ENCODE peak calls at places on chromosomes 6 and 20, in seven cellular contexts. J is pancreas, E is GM23338, Y is mucosa of descending colon, F is uterus, D is upper lobe of right lung, U is mesenchymal stem cell. X is an unnamed sample.

GRCh38 chr6:50091641-50092040 is 41.9 kb upstream of the DEFB112 start:
- DNase-seq in J (no peak), E (no peak), Y (no peak), F (no peak), D (no peak), U (no peak), X (no peak)

GRCh38 chr6:120648713-120649112 is 685.6 kb downstream of the TBC1D32 start:
- DNase-seq in J (no peak), E (no peak), Y (no peak), F (no peak), D (no peak), U (no peak), X (no peak)

GRCh38 chr20:1326031-1326930 is 2.7 kb downstream of the SDCBP2 start:
- DNase-seq in J (peak; percentile 5), E (no peak), Y (peak; percentile 53), F (peak; percentile 63), D (no peak), U (peak; percentile 46), X (peak; percentile 43)

GRCh38 chr20:51422912-51423667 is 119.4 kb downstream of the NFATC2 start:
- DNase-seq in J (no peak), E (no peak), Y (no peak), F (no peak), D (no peak), U (no peak), X (no peak)

GRCh38 chr6:168107191-168107940 is 28.4 kb upstream of the FRMD1 start:
- DNase-seq in J (no peak), E (no peak), Y (no peak), F (no peak), D (peak; percentile 45), U (no peak), X (peak; percentile 47)

GRCh38 chr6:42012501-42013133 is 37.7 kb upstream of the TAF8 start:
- DNase-seq in J (no peak), E (no peak), Y (no peak), F (no peak), D (peak; percentile 7), U (peak; percentile 30), X (no peak)

GRCh38 chr6:25714765-25715164 is 39.8 kb upstream of the SLC17A4 start:
- DNase-seq in J (no peak), E (no peak), Y (no peak), F (no peak), D (no peak), U (no peak), X (no peak)

GRCh38 chr6:80725156-80725930 is 618.9 kb downstream of the BCKDHB start:
- DNase-seq in J (no peak), E (no peak), Y (no peak), F (no peak), D (no peak), U (peak; percentile 34), X (no peak)

GRCh38 chr6:44071670-44072451 is 55.4 kb downstream of the MRPL14 start:
- DNase-seq in J (no peak), E (no peak), Y (no peak), F (peak; percentile 57), D (no peak), U (peak; percentile 90), X (no peak)

GRCh38 chr6:44065443-44066115 is 61.7 kb downstream of the MRPL14 start:
- DNase-seq in J (no peak), E (no peak), Y (no peak), F (no peak), D (no peak), U (no peak), X (peak; percentile 52)

GRCh38 chr6:44067760-44068139 is 59.5 kb downstream of the MRPL14 start:
- DNase-seq in J (no peak), E (no peak), Y (no peak), F (no peak), D (no peak), U (no peak), X (peak; percentile 14)

GRCh38 chr6:44067073-44067759 is 60.0 kb downstream of the MRPL14 start:
- DNase-seq in J (no peak), E (no peak), Y (no peak), F (no peak), D (no peak), U (peak; percentile 73), X (no peak)

GRCh38 chr6:44068607-44069296 is 58.5 kb downstream of the MRPL14 start:
- DNase-seq in J (no peak), E (peak; percentile 62), Y (no peak), F (no peak), D (no peak), U (no peak), X (no peak)
- H3K4me1 ChIP-seq in J (no peaks in the 10 kb centered on the region), E (peaks cover 11% of the 10 kb centered on the region), Y (peaks cover 7% of the 10 kb centered on the region), F (peaks cover 6% of the 10 kb centered on the region), D (peaks cover 22% of the 10 kb centered on the region), U (peaks cover 40% of the 10 kb centered on the region), X (peaks cover 13% of the 10 kb centered on the region)

DNA sequence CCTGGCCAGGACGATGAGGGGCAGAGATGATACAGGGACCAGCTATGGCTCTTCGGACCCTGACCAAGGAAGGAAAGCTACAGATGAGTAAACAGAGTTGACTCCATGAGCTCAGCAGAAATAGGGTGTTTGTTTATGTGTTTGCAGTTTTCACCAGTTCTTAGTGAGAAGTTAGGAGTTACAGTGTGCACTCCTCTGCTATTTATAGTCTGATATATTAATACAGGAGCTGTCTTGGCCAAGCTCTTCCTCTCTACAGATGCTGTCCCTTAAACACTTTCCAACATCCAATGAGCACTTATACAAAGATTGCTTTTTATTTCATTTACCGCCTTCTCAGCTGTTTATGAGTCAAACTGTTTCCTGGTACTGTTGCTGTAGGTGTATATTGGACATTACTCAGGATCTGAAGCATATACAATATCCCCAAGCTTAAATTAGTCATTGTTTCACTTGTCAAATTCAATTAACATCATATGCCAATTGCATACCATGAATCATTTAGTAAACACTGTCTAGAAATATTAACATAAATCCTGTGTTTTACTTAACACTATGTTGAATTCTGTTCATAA is 618.0 kb downstream of the PRKN start:
- DNase-seq in J (no peak), E (no peak), Y (no peak), F (no peak), D (no peak), U (no peak), X (no peak)
- H3K4me1 ChIP-seq in J (no peaks in the 10 kb centered on the region), E (peaks cover 8% of the 10 kb centered on the region), Y (no peaks in the 10 kb centered on the region), F (no peaks in the 10 kb centered on the region), D (no peaks in the 10 kb centered on the region), U (no peaks in the 10 kb centered on the region), X (peaks cover 2% of the 10 kb centered on the region)

DNA sequence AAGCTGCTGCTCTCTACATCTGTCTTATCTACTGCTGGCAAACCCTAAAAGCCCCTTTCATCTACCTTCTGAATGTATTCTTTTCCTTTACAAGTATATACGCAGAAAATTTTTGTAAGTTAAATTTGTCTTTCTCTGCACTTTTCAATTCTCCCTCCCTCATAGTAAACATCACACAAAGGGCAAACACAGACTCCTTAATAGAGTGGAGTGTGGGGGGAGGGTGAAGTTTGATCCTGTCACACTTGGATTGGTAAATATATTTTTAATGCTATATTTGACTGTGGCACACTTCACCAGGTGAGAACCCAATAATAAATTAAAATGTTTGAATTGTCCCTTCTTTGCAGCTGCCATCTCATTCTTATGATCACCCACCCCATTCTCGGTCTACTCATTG is 33.2 kb upstream of the PAQR8 start:
- DNase-seq in J (no peak), E (no peak), Y (no peak), F (no peak), D (no peak), U (no peak), X (no peak)
- H3K4me1 ChIP-seq in J (no peaks in the 10 kb centered on the region), E (peaks cover 18% of the 10 kb centered on the region), Y (peaks cover 33% of the 10 kb centered on the region), F (no peaks in the 10 kb centered on the region), D (peaks cover 14% of the 10 kb centered on the region), U (no peaks in the 10 kb centered on the region), X (peaks cover 2% of the 10 kb centered on the region)

GRCh38 chr6:149266659-149267058 is 50.9 kb upstream of the TAB2 start:
- DNase-seq in J (no peak), E (no peak), Y (no peak), F (no peak), D (no peak), U (no peak), X (no peak)

GRCh38 chr6:149265945-149266344 is 51.6 kb upstream of the TAB2 start:
- DNase-seq in J (no peak), E (no peak), Y (no peak), F (no peak), D (no peak), U (no peak), X (no peak)

GRCh38 chr6:149268146-149268545 is 49.4 kb upstream of the TAB2 start:
- DNase-seq in J (no peak), E (no peak), Y (no peak), F (no peak), D (no peak), U (no peak), X (no peak)

GRCh38 chr6:149267513-149268043 is 49.9 kb upstream of the TAB2 start:
- DNase-seq in J (no peak), E (no peak), Y (no peak), F (no peak), D (no peak), U (no peak), X (no peak)

GRCh38 chr6:149268768-149269167 is 48.7 kb upstream of the TAB2 start:
- DNase-seq in J (no peak), E (no peak), Y (no peak), F (no peak), D (no peak), U (no peak), X (no peak)
- H3K4me1 ChIP-seq in J (no peaks in the 10 kb centered on the region), E (no peaks in the 10 kb centered on the region), Y (no peaks in the 10 kb centered on the region), F (no peaks in the 10 kb centered on the region), D (no peaks in the 10 kb centered on the region), U (no peaks in the 10 kb centered on the region), X (no peaks in the 10 kb centered on the region)

DNA sequence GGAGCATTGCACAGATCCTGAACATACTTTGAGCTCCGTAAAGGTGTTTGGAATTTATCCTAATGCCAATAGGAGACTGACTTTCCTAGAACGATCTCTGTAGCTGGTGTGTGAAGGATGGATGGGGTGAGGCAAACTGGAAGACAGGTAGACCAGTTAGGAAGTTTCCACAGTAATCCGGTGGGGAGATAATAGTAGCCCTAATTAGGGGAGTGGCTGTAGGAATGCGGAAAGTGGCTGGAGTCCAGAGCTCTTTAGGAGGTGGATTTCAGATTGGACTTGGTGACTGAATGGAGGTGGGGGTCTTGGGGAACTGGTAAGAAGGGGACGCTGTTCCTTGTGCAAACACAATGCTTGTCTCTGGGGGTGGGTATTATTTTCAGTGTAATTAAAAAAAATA is 146.3 kb downstream of the SOX4 start:
- DNase-seq in J (no peak), E (peak; percentile 49), Y (no peak), F (no peak), D (no peak), U (no peak), X (no peak)
- H3K4me1 ChIP-seq in J (no peaks in the 10 kb centered on the region), E (peaks cover 69% of the 10 kb centered on the region), Y (peaks cover 12% of the 10 kb centered on the region), F (no peaks in the 10 kb centered on the region), D (peaks cover 16% of the 10 kb centered on the region), U (no peaks in the 10 kb centered on the region), X (peaks cover 2% of the 10 kb centered on the region)

DNA sequence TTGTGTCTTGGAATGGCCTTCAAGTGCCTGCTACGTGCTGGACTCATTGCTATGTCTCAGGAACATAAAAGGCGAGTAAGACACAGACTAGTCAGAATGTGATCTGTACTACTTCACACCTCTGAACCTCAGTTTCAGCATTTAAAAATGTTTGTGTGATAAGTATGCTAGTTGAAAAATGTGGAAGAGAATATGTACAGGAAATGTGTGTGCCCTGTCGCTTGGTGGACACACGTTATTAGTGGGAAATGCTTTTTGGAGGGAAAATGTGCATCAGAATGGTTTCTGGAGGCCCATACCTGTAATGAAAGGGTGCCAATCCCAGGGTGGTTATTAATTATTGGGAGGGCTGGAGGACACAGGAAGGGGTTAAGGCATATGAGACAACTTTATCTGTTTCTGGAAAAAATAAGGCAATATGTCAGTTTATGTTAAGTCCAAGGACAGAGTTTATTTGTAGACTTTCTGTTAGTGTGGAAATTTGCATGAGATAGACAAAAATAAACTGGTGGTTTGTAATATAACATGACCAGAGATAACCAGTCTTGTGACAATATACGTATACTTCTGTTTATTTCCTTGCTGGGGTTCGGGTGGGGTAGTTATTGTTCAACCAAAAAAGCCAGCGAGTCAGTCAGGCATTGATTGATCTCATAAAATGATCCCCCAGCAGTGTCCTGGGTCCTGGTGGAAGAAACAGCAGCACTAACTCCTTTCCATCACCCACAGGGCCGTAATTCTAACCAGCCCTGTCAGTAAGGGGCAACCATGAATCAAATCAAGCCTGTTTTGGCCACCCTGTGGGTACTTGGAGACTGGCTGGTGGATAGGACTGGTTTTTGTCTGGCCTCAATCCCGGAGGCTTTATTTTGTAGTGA is 117.9 kb downstream of the JARID2 start:
- DNase-seq in J (no peak), E (peak; percentile 44), Y (no peak), F (no peak), D (no peak), U (peak; percentile 46), X (no peak)
- H3K4me1 ChIP-seq in J (peaks cover 31% of the 10 kb centered on the region), E (peaks cover 97% of the 10 kb centered on the region), Y (peaks cover 22% of the 10 kb centered on the region), F (no peaks in the 10 kb centered on the region), D (peaks cover 33% of the 10 kb centered on the region), U (peaks cover 14% of the 10 kb centered on the region), X (peaks cover 10% of the 10 kb centered on the region)

X was measured in right cardiac atrium.